ENCODE peak calls at places on chromosome 22, in seven cellular contexts. L, P, A, R, E, W and Y are unnamed samples. For H3K27me3, the result is how much of the 10 kb centered on the place peaks cover.

GRCh38 chr22:27045103-27045940 is 387.9 kb downstream of the MIAT start:
- DNase-seq in A (no peak), W (no peak), L (no peak), P (no peak), E (no peak), R (peak), Y (no peak)

GRCh38 chr22:36505998-36506635 is 723 bp downstream of the FOXRED2 start:
- DNase-seq in A (no peak), E (no peak), P (no peak), W (no peak), R (no peak), L (peak), Y (no peak)

GRCh38 chr22:42022162-42022847 is 23.7 kb downstream of the WBP2NL start:
- DNase-seq in E (no peak), A (no peak), P (no peak), R (peak), L (no peak), W (no peak), Y (no peak)

GRCh38 chr22:31160328-31160978 is 471 bp downstream of the RNF185 start:
- DNase-seq in L (peak), A (no peak), P (peak), R (no peak), E (no peak), W (peak), Y (no peak)

GRCh38 chr22:17767236-17768065 is 6.8 kb downstream of the BID start:
- DNase-seq in L (no peak), W (peak), E (no peak), R (no peak), P (no peak), A (no peak), Y (no peak)

GRCh38 chr22:36753120-36753802 is 22.7 kb downstream of the IFT27 start:
- DNase-seq in A (no peak), W (no peak), L (no peak), P (peak), R (peak), E (peak), Y (no peak)

GRCh38 chr22:41929158-41929896 is 2.7 kb upstream of the TNFRSF13C start:
- DNase-seq in E (no peak), W (no peak), A (no peak), L (no peak), R (no peak), P (no peak), Y (no peak)

GRCh38 chr22:30080805-30081204 is 541 bp downstream of the HORMAD2 start:
- DNase-seq in A (no peak), E (no peak), W (no peak), R (no peak), P (no peak), L (no peak), Y (no peak)

GRCh38 chr22:25207553-25208157 is 8.0 kb downstream of the CRYBB3 start:
- DNase-seq in R (no peak), L (no peak), A (no peak), E (no peak), P (no peak), W (no peak), Y (no peak)

GRCh38 chr22:32991353-32992115 is 66.6 kb downstream of the SYN3 start:
- DNase-seq in L (no peak), A (no peak), E (no peak), R (peak), W (no peak), P (peak), Y (peak)

GRCh38 chr22:17100621-17101020 is 15.8 kb downstream of the IL17RA start:
- DNase-seq in L (no peak), W (no peak), R (no peak), A (no peak), P (no peak), E (peak), Y (no peak)

GRCh38 chr22:17116931-17117330 is 4.2 kb downstream of the TMEM121B start:
- DNase-seq in R (no peak), A (no peak), W (no peak), P (no peak), L (no peak), E (no peak), Y (no peak)

GRCh38 chr22:35085621-35086020 is 19.7 kb downstream of the ISX start:
- DNase-seq in R (no peak), E (no peak), L (no peak), A (no peak), P (no peak), W (no peak), Y (no peak)

GRCh38 chr22:43007519-43008102 is 7.3 kb downstream of the PACSIN2 start:
- DNase-seq in W (no peak), E (peak), R (no peak), L (peak), A (peak), P (no peak), Y (no peak)

GRCh38 chr22:33823552-33823951 is 96.7 kb downstream of the LARGE1 start:
- DNase-seq in P (no peak), W (no peak), R (no peak), A (no peak), L (no peak), E (no peak), Y (peak)

GRCh38 chr22:17403906-17404305 is 34.6 kb downstream of the CECR2 start:
- DNase-seq in P (no peak), R (no peak), E (no peak), W (no peak), A (no peak), L (no peak), Y (no peak)

GRCh38 chr22:25644122-25644521 is 79.6 kb downstream of the GRK3 start:
- DNase-seq in W (no peak), P (no peak), A (no peak), L (no peak), E (no peak), R (no peak), Y (peak)

GRCh38 chr22:36385491-36386350 is 2.0 kb downstream of the MYH9 start:
- DNase-seq in P (peak), A (peak), E (peak), R (peak), W (peak), L (no peak), Y (peak)

GRCh38 chr22:17213976-17214375 is 5.3 kb downstream of the ADA2 start:
- DNase-seq in R (no peak), L (peak), W (peak), A (peak), E (peak), P (peak), Y (peak)

GRCh38 chr22:21666786-21667185 is 974 bp downstream of the PPIL2 start:
- DNase-seq in E (no peak), W (no peak), A (no peak), L (peak), P (no peak), R (no peak), Y (no peak)

GRCh38 chr22:24969588-24970301 is 17.2 kb downstream of the KIAA1671 start:
- DNase-seq in L (no peak), A (no peak), E (no peak), P (no peak), W (no peak), R (peak), Y (peak)

GRCh38 chr22:27065259-27065658 is 407.9 kb downstream of the MIAT start:
- DNase-seq in E (no peak), A (no peak), R (no peak), W (no peak), L (no peak), P (no peak), Y (no peak)

GRCh38 chr22:21672107-21672629 is 6.4 kb downstream of the PPIL2 start:
- DNase-seq in E (no peak), L (no peak), W (no peak), A (no peak), R (no peak), P (no peak), Y (no peak)

GRCh38 chr22:22327723-22328122 is 83.1 kb downstream of the VPREB1 start:
- DNase-seq in R (no peak), P (no peak), L (no peak), A (no peak), W (no peak), E (no peak), Y (no peak)

GRCh38 chr22:30826670-30827355 is 132.1 kb downstream of the OSBP2 start:
- DNase-seq in A (no peak), P (no peak), R (no peak), W (no peak), L (no peak), E (no peak), Y (no peak)

GRCh38 chr22:16917144-16918003 is 90.6 kb downstream of the GAB4 start:
- DNase-seq in P (no peak), L (peak), A (peak), W (peak), R (no peak), E (peak), Y (peak)

GRCh38 chr22:24833881-24834495 is 28.0 kb downstream of the SGSM1 start:
- DNase-seq in R (no peak), E (no peak), L (no peak), W (no peak), A (no peak), P (no peak), Y (no peak)

GRCh38 chr22:42343551-42344081 is 73.2 kb upstream of the TCF20 start:
- DNase-seq in L (peak), R (no peak), E (no peak), W (peak), P (no peak), A (no peak), Y (peak)

GRCh38 chr22:33418483-33418882 is 360.3 kb upstream of the SYN3 start:
- DNase-seq in E (no peak), P (no peak), A (no peak), R (no peak), L (no peak), W (no peak), Y (no peak)

GRCh38 chr22:24011735-24012068 is 598 bp downstream of the CABIN1 start:
- DNase-seq in W (no peak), E (no peak), L (no peak), R (peak), P (no peak), A (no peak), Y (no peak)

GRCh38 chr22:32700186-32700882 is 101.2 kb upstream of the TIMP3 start:
- DNase-seq in R (peak), E (no peak), P (no peak), A (no peak), W (no peak), L (no peak), Y (no peak)

GRCh38 chr22:23192133-23192532 is 11.8 kb downstream of the BCR start:
- DNase-seq in R (peak), L (no peak), W (no peak), P (no peak), E (peak), A (no peak), Y (peak)

GRCh38 chr22:35330258-35330861 is 30.7 kb downstream of the TOM1 start:
- DNase-seq in R (peak), W (peak), P (peak), E (peak), L (no peak), A (no peak), Y (peak)

GRCh38 chr22:47100646-47101045 is 338.2 kb downstream of the TBC1D22A start:
- DNase-seq in A (no peak), W (no peak), R (no peak), E (no peak), P (no peak), L (no peak), Y (no peak)

GRCh38 chr22:27476729-27477128 is 324.8 kb downstream of the MN1 start:
- DNase-seq in P (no peak), E (no peak), W (no peak), R (peak), A (no peak), L (no peak), Y (no peak)

GRCh38 chr22:35950262-35950661 is 78.4 kb downstream of the RBFOX2 start:
- DNase-seq in E (no peak), L (no peak), W (no peak), P (no peak), R (no peak), A (no peak), Y (no peak)

GRCh38 chr22:48895831-48896765 is 931.6 kb downstream of the BRD1 start:
- DNase-seq in L (no peak), P (no peak), E (no peak), R (no peak), W (no peak), A (peak), Y (no peak)
- H3K27me3 ChIP-seq in L (under half), P (under half), E (under half), R (half or more), W (under half), A (under half), Y (under half)

DNA sequence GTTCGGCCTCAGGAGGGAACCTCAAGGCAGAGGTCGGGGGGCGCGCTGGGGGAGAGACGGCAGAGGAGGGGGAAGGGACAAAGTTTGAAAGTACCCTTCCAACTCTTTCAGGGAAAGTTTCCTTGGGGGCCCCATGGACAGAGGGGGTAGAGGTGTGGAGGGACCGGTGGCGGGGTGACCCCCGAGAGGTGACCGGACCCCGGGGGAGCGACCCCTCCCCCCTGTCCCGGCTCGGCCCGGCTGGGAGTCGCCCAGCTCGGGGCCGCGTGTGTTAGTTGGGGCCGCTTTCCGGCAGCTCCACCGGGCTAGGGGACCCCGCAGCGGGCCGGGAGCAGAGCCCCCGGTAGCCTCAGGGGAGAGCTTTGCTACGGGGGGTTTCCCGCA is 3.2 kb upstream of the GCAT start:
- DNase-seq in P (no peak), L (no peak), W (no peak), R (no peak), A (peak), E (no peak), Y (peak)
- H3K27me3 ChIP-seq in P (under half), L (under half), W (under half), R (under half), A (under half), E (under half), Y (under half)

DNA sequence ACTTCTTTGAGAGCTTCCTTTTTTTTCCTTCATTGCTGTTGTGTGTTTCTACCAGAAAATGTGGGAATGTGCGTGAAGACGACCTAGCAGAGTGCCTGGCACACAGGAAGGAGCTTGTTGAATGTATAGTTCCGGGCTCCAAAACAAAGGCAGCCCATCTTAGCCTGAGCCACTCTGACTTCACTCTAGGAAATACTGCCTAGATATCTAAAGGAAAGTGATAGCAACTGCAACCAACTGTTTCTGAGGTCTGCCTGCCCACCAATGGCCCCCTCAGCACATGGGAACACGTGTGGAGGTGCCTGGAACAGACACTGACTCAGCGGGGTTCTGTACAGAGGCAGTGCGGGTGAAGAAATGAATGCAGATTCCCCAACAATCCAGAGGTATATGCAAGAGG is 14.7 kb upstream of the XBP1 start:
- DNase-seq in E (no peak), W (no peak), R (no peak), A (no peak), L (no peak), P (no peak), Y (no peak)
- H3K27me3 ChIP-seq in E (under half), W (under half), R (under half), A (under half), L (under half), P (under half), Y (under half)

DNA sequence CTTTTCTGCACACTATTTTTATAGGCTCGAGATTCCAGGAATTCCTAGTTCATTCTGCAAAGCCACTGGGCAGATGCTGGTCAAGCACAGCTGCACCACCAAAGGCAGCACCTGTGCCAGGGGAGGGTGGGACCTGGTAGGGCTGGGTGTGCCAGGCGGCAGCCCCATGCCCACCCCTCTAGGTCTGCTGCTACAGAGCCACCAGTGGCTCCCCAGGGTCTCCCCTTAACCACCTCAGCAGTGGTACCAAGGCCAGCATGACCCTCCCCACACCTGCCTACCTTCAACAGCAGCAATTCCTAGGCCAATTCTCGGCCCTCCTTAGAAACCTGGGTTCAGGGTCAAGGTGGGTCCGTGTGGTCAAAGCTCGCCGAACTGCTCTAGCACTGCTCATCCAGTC is 39.5 kb downstream of the PHF21B start:
- DNase-seq in R (no peak), L (no peak), P (no peak), W (no peak), A (no peak), E (no peak), Y (peak)
- H3K27me3 ChIP-seq in R (half or more), L (under half), P (under half), W (under half), A (under half), E (under half), Y (under half)

DNA sequence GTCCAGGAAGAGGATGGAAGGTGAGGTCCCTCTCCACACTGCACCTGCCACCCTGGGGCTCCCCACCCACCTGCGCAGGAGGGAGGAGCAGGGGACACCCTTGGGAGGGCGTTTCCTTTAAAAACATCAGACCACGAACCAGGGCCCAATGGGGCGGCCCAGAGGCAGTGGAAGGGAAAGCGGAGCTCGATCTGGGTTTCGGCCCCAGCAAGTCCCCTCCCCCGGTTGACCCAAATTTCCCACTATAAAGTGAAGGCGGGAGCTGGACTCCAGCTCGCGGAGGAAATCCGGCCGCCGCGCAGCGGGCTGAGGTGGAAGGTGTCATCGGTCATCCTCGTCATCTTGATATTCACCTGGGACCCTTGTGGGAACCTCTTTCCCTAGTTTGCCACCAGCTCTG is 99.3 kb downstream of the WNT7B start:
- DNase-seq in R (no peak), W (no peak), E (no peak), A (no peak), P (peak), L (no peak), Y (peak)
- H3K27me3 ChIP-seq in R (under half), W (under half), E (under half), A (under half), P (under half), L (under half), Y (under half)

GRCh38 chr22:19713650-19714319 is 518 bp upstream of the SEPTIN5 start:
- DNase-seq in A (no peak), E (no peak), P (no peak), W (no peak), L (no peak), R (no peak), Y (no peak)

GRCh38 chr22:19714320-19715252 is at the start of gene SEPTIN5:
- DNase-seq in P (no peak), L (peak), E (no peak), A (no peak), W (no peak), R (no peak), Y (peak)

GRCh38 chr22:19710769-19711106 is 3.6 kb upstream of the SEPTIN5 start:
- DNase-seq in P (no peak), A (no peak), R (no peak), E (no peak), L (no peak), W (no peak), Y (no peak)

GRCh38 chr22:19715286-19715939 is 1.1 kb downstream of the SEPTIN5 start:
- DNase-seq in E (no peak), L (no peak), P (no peak), W (no peak), R (no peak), A (no peak), Y (peak)

GRCh38 chr22:19713228-19713627 is 1.1 kb upstream of the SEPTIN5 start:
- DNase-seq in L (no peak), R (no peak), P (no peak), A (no peak), W (no peak), E (no peak), Y (peak)
- H3K27me3 ChIP-seq in L (under half), R (under half), P (under half), A (under half), W (under half), E (under half), Y (under half)

GRCh38 chr22:39661501-39661841 is 90.9 kb downstream of the CACNA1I start:
- DNase-seq in A (no peak), W (no peak), R (no peak), P (no peak), E (no peak), L (no peak), Y (no peak)

GRCh38 chr22:39663751-39664150 is 93.2 kb downstream of the CACNA1I start:
- DNase-seq in P (no peak), L (no peak), W (no peak), A (no peak), E (no peak), R (peak), Y (no peak)

GRCh38 chr22:39664485-39665200 is 94.1 kb downstream of the CACNA1I start:
- DNase-seq in W (no peak), P (no peak), R (peak), A (no peak), E (no peak), L (peak), Y (no peak)

GRCh38 chr22:39661842-39662676 is 91.5 kb downstream of the CACNA1I start:
- DNase-seq in A (peak), R (no peak), E (no peak), W (peak), L (peak), P (no peak), Y (no peak)

GRCh38 chr22:39662677-39663034 is 92.1 kb downstream of the CACNA1I start:
- DNase-seq in E (no peak), P (no peak), L (no peak), W (no peak), R (no peak), A (no peak), Y (no peak)
- H3K27me3 ChIP-seq in E (under half), P (under half), L (under half), W (under half), R (under half), A (under half), Y (under half)

DNA sequence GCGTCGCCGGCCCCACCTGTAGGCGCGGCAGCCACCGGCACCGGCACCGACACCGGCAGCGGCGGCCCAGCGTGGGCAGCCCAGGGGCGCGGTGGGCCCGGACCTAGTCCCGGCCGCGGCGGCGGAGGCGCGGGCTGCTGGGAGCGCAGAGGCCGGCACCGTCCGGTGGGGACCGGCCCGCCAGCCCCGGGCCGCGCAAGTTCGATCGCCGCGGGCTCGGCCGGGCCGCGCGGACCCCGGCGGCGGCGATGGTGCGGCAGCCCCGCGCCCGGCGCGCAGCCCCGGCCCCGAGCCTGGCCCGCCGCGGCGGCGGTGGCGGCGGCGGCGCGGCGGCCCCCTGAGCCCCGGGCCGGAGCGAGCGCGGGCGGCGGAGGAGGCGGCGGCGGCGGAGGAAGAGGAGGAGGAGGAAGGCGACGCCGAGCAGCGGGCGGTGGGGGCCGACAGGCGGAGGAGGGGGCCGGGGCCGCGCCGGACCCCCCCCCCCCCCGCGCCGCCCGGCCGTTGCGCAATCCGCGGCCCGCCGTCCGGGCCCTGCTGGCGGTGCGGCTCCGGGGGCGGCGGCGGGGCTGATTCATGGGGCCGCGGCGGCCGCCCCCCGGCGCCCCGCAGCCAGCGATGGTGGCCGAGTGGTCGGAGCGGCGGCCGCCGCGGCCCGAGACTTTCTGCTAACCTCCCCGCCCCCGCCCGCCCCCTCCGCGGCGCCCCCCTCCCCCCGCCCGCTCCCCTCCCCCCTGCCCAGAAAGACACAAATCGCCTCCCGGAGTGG is 1251.9 kb downstream of the BRD1 start:
- DNase-seq in E (no peak), R (no peak), P (no peak), A (no peak), L (no peak), W (no peak), Y (peak)
- H3K27me3 ChIP-seq in E (under half), R (under half), P (under half), A (under half), L (under half), W (under half), Y (under half)

GRCh38 chr22:49344196-49344595 is 483.5 kb downstream of the BRD1 start:
- DNase-seq in W (no peak), R (no peak), P (no peak), E (no peak), A (no peak), L (no peak), Y (no peak)
- H3K27me3 ChIP-seq in W (under half), R (half or more), P (under half), E (under half), A (under half), L (under half), Y (under half)